ENCODE peak calls at places on chromosome 16, in eight cellular contexts. W is aorta; L is cardiac muscle cell; I is mammary epithelial cell; H is H7; S is mesenchymal stem cell; U is effector memory CD4-positive, alpha-beta T cell; B is mesendoderm. T is an unnamed sample.

GRCh38 chr16:88431651-88432050 is 21.4 kb upstream of the ZFPM1 start:
- DNase-seq in W (no peak), L (no peak), I (no peak), H (peak; percentile 60), S (no peak), U (no peak), B (no peak), T (no peak)

GRCh38 chr16:79008869-79009179 is 591.7 kb downstream of the MAF start:
- DNase-seq in W (no peak), L (no peak), I (peak; percentile 78), H (no peak), S (no peak), U (no peak), B (no peak), T (no peak)

GRCh38 chr16:19127674-19128131 is 13.9 kb downstream of the ITPRIPL2 start:
- DNase-seq in W (no peak), L (no peak), I (no peak), H (no peak), S (no peak), U (no peak), B (no peak), T (peak; percentile 56)

GRCh38 chr16:14389359-14389758 is 240.7 kb downstream of the PARN start:
- DNase-seq in W (no peak), L (no peak), I (peak; percentile 60), H (no peak), S (no peak), U (no peak), B (no peak), T (no peak)

GRCh38 chr16:10349851-10350250 is 36.0 kb upstream of the ATF7IP2 start:
- DNase-seq in W (no peak), L (no peak), I (no peak), H (no peak), S (no peak), U (no peak), B (no peak), T (no peak)

GRCh38 chr16:73028721-73029361 is 19.1 kb downstream of the ZFHX3 start:
- DNase-seq in W (no peak), L (no peak), I (peak; percentile 50), H (no peak), S (no peak), U (no peak), B (peak; percentile 71), T (no peak)

GRCh38 chr16:86516618-86517003 is 6.3 kb downstream of the FOXF1 start:
- DNase-seq in W (peak; percentile 74), L (no peak), I (no peak), H (peak; percentile 79), S (peak; percentile 66), U (no peak), B (peak; percentile 44), T (no peak)

GRCh38 chr16:63625141-63625540 is 1496.7 kb downstream of the CDH11 start:
- DNase-seq in W (no peak), L (no peak), I (no peak), H (no peak), S (peak; percentile 69), U (no peak), B (no peak), T (no peak)

GRCh38 chr16:46582313-46582712 is 38.9 kb downstream of the SHCBP1 start:
- DNase-seq in W (no peak), L (no peak), I (no peak), H (no peak), S (no peak), U (no peak), B (peak; percentile 86), T (no peak)

GRCh38 chr16:71467810-71468209 is 5.8 kb upstream of the ZNF23 start:
- DNase-seq in W (no peak), L (peak; percentile 81), I (peak; percentile 27), H (peak; percentile 80), S (peak; percentile 43), U (peak; percentile 7), B (peak; percentile 60), T (peak; percentile 16)

GRCh38 chr16:73743665-73744496 is 552.7 kb upstream of the PSMD7 start:
- DNase-seq in W (no peak), L (no peak), I (no peak), H (peak; percentile 5), S (no peak), U (no peak), B (peak; percentile 37), T (no peak)

GRCh38 chr16:720990-721764 is at the start of gene ANTKMT:
- DNase-seq in W (peak; percentile 92), L (peak; percentile 95), I (peak; percentile 77), H (peak; percentile 99), S (peak; percentile 75), U (peak; percentile 58), B (peak; percentile 95), T (peak; percentile 94)

GRCh38 chr16:70693231-70693671 is 7.4 kb upstream of the MTSS2 start:
- DNase-seq in W (no peak), L (peak; percentile 87), I (no peak), H (no peak), S (peak; percentile 66), U (no peak), B (no peak), T (no peak)

GRCh38 chr16:46620265-46621005 is 744 bp downstream of the SHCBP1 start:
- DNase-seq in W (no peak), L (no peak), I (peak; percentile 17), H (no peak), S (peak; percentile 30), U (no peak), B (no peak), T (no peak)

DNA sequence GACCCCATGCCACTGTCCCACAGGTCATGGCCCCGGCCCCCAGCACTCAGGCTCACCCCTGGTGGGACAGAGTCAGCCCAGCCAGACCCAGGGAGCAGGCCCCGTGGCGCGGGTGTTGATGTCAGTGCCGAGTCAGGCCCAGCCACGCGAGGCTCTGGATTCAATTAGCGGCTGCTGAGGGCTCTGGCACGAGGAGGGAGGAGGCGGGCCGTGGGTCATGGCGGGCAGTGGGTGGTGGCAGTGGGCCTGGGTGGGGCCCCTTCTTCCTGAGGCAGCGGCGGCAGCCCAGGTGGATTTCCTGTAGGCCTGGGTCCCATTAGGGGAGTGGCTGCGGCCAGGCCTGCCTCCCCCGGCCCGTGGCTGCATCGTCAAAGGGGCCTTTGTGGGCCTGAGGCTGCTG is 12.8 kb downstream of the VASN start:
- DNase-seq in W (peak; percentile 86), L (no peak), I (no peak), H (peak; percentile 74), S (no peak), U (no peak), B (no peak), T (no peak)
- H3K4me3 ChIP-seq in W (no peak overlapping the region), L (no peak overlapping the region), I (no peak overlapping the region), H (no peak overlapping the region), S (no peak overlapping the region), U (no peak overlapping the region), B (no peak overlapping the region), T (no peak overlapping the region)

DNA sequence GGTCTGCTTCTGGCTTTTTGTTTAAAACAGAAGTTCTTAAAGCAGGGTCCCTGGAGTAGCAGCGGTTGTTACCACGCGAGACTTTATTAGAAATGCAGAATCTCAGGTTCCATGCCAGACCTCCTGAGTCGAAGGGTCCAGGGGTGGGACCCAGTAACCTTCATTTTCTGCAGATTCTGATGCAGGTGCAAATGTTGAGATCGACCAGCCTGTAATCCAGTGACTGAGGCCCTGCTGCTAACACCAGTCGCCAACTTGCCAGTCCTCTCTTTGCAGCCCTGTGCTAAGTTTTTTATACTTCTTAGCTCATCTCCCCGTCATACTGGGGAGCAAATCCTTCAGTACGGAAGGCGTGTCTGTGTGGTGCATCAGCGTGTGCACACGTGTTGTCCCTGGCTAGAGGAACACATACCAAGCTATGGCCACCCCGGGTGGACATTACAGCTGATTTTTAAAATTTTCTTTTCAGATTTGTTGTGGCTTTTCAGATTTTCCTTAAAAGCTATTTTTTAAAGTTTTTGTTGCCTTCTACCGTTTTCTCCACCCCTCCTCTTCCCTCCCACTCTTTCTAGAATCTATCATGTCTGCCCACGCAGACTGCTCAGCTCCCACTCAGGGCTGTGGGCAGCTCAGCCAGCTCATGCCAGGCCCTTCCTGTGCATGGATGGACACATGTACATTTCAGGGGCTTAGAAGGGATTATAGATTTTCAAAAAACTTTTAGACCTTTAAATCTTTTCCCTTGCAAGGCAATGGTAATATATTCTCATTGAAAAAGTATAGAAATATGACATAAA is 57.7 kb downstream of the MEAK7 start:
- DNase-seq in W (peak; percentile 9), L (no peak), I (no peak), H (no peak), S (no peak), U (no peak), B (no peak), T (no peak)
- H3K27me3 ChIP-seq in W (no peaks in the 10 kb centered on the region), L (no peaks in the 10 kb centered on the region), I (peaks cover 2% of the 10 kb centered on the region), H (no peaks in the 10 kb centered on the region), S (peaks cover 32% of the 10 kb centered on the region), U (no peaks in the 10 kb centered on the region), B (no peaks in the 10 kb centered on the region), T (no peaks in the 10 kb centered on the region)

GRCh38 chr16:9099131-9099625 is 7.7 kb downstream of the HAPSTR1 start:
- DNase-seq in W (no peak), L (no peak), I (peak; percentile 43), H (no peak), S (peak; percentile 53), U (no peak), B (no peak), T (peak; percentile 26)

GRCh38 chr16:9095998-9096397 is 4.6 kb downstream of the HAPSTR1 start:
- DNase-seq in W (no peak), L (no peak), I (no peak), H (no peak), S (no peak), U (no peak), B (no peak), T (no peak)

GRCh38 chr16:9097266-9098219 is 6.1 kb downstream of the HAPSTR1 start:
- DNase-seq in W (no peak), L (no peak), I (no peak), H (no peak), S (no peak), U (no peak), B (no peak), T (no peak)

GRCh38 chr16:9096416-9096952 is 5.0 kb downstream of the HAPSTR1 start:
- DNase-seq in W (no peak), L (no peak), I (peak; percentile 66), H (no peak), S (no peak), U (no peak), B (no peak), T (no peak)

DNA sequence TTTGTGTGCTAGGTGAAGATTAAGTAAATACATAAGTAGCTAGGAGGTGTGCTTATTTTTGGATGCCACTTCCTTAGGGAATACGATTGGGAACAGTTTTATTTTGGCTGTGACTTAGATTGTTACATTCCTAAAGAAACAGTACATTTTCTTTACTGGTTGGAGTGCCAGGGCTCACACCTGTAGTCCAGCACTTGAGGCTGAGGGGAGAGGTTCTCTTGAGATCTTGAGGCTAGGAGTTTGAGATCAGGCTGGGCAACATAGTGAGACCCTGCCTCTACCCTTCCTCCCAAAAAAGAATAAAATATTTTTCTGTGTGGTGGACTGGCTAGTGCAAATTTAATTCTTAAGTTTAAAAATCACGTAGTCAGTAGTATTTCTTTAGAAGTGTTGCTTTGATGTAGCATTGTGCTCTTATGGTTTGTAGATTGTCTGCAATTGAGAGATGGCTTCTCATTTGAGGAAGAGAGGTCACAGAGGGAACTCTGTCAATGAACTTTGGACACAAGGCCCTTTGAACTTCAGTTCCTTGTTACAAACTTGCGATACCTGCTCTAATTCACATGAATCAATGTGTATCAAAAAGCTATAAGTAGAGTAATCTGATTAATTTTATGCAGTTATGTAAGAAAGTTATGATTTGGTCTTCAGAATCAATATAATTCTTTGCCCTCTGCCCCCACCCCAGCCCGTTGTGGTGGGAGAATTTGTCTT is 7.1 kb downstream of the HAPSTR1 start:
- DNase-seq in W (no peak), L (no peak), I (no peak), H (no peak), S (no peak), U (no peak), B (no peak), T (no peak)
- H3K4me3 ChIP-seq in W (no peak overlapping the region), L (no peak overlapping the region), I (no peak overlapping the region), H (no peak overlapping the region), S (no peak overlapping the region), U (no peak overlapping the region), B (no peak overlapping the region), T (no peak overlapping the region)

GRCh38 chr16:8963010-8963824 is 489 bp downstream of the USP7 start:
- DNase-seq in W (peak; percentile 74), L (peak; percentile 44), I (no peak), H (peak; percentile 71), S (peak; percentile 15), U (no peak), B (no peak), T (no peak)
- H3K27me3 ChIP-seq in W (no peaks in the 10 kb centered on the region), L (no peaks in the 10 kb centered on the region), I (no peaks in the 10 kb centered on the region), H (peaks cover 2% of the 10 kb centered on the region), S (no peaks in the 10 kb centered on the region), U (no peaks in the 10 kb centered on the region), B (no peaks in the 10 kb centered on the region), T (no peaks in the 10 kb centered on the region)